ENCODE peak calls at places on chromosomes 16 and 17, in four cellular contexts. K is CD8-positive, alpha-beta T cell; L is mammary epithelial cell; G is right lobe of liver. Q is an unnamed sample.

GRCh38 chr17:74690409-74690825 is 22.3 kb downstream of the CD300LF start:
- DNase-seq in K (no peak), L (no peak), G (no peak), Q (no peak)

GRCh38 chr17:27457731-27458523 is 1.7 kb downstream of the KSR1 start:
- DNase-seq in K (no peak), L (no peak), G (no peak), Q (no peak)

GRCh38 chr17:2481760-2482159 is 29.9 kb downstream of the METTL16 start:
- DNase-seq in K (no peak), L (no peak), G (no peak), Q (no peak)

GRCh38 chr17:2975469-2975958 is 87.9 kb downstream of the OR1D5 start:
- DNase-seq in K (no peak), L (peak; percentile 79), G (peak; percentile 25), Q (no peak)

GRCh38 chr17:45430738-45431530 is 1.7 kb downstream of the ARHGAP27 start:
- DNase-seq in K (no peak), L (no peak), G (no peak), Q (no peak)

GRCh38 chr16:4828567-4829320 is 18.3 kb downstream of the GLYR1 start:
- DNase-seq in K (no peak), L (no peak), G (no peak), Q (no peak)

GRCh38 chr16:85330694-85331188 is 218.5 kb upstream of the CIBAR2 start:
- DNase-seq in K (no peak), L (peak; percentile 61), G (no peak), Q (peak; percentile 72)

GRCh38 chr16:1071561-1072225 is 854 bp upstream of the SSTR5 start:
- DNase-seq in K (no peak), L (no peak), G (no peak), Q (no peak)

GRCh38 chr17:230371-230770 is 48.9 kb upstream of the DOC2B start:
- DNase-seq in K (no peak), L (no peak), G (peak; percentile 25), Q (no peak)

GRCh38 chr16:21218135-21218534 is 6.8 kb upstream of the ZP2 start:
- DNase-seq in K (no peak), L (peak; percentile 9), G (no peak), Q (no peak)

GRCh38 chr17:74858672-74859438 is 830 bp downstream of the GRIN2C start:
- DNase-seq in K (no peak), L (no peak), G (no peak), Q (no peak)

GRCh38 chr16:72873853-72874252 is 174.1 kb downstream of the ZFHX3 start:
- DNase-seq in K (no peak), L (no peak), G (no peak), Q (no peak)

GRCh38 chr16:60392380-60392779 is 1643.9 kb downstream of the CDH8 start:
- DNase-seq in K (no peak), L (no peak), G (no peak), Q (no peak)

GRCh38 chr17:16944334-16945140 is 27.4 kb downstream of the TNFRSF13B start:
- DNase-seq in K (no peak), L (no peak), G (no peak), Q (no peak)

GRCh38 chr16:85102106-85102630 is 10.1 kb downstream of the CIBAR2 start:
- DNase-seq in K (no peak), L (no peak), G (no peak), Q (no peak)

GRCh38 chr16:75377971-75378386 is 55.3 kb downstream of the CFDP1 start:
- DNase-seq in K (no peak), L (peak; percentile 98), G (no peak), Q (peak; percentile 98)

GRCh38 chr16:18931756-18932155 is 5.5 kb upstream of the SMG1 start:
- DNase-seq in K (no peak), L (no peak), G (no peak), Q (no peak)

GRCh38 chr16:12323007-12323699 is 346.6 kb downstream of the SNX29 start:
- DNase-seq in K (peak; percentile 18), L (no peak), G (no peak), Q (no peak)

GRCh38 chr17:58614854-58615409 is 76.9 kb downstream of the TEX14 start:
- DNase-seq in K (no peak), L (no peak), G (no peak), Q (no peak)

GRCh38 chr17:22503322-22503899 is 811.1 kb downstream of the KCNJ18 start:
- DNase-seq in K (no peak), L (no peak), G (no peak), Q (no peak)

GRCh38 chr17:38421224-38421841 is 6.9 kb upstream of the ARHGAP23 start:
- DNase-seq in K (no peak), L (no peak), G (no peak), Q (no peak)

GRCh38 chr16:642189-643049 is 791 bp downstream of the MCRIP2 start:
- DNase-seq in K (no peak), L (no peak), G (peak; percentile 89), Q (no peak)

GRCh38 chr17:67993998-67994361 is 2.3 kb downstream of the C17orf58 start:
- DNase-seq in K (no peak), L (no peak), G (no peak), Q (no peak)

GRCh38 chr16:75288596-75289120 is 37.2 kb upstream of the BCAR1 start:
- DNase-seq in K (peak; percentile 64), L (no peak), G (no peak), Q (no peak)

GRCh38 chr17:4327638-4328037 is 38.8 kb downstream of the UBE2G1 start:
- DNase-seq in K (no peak), L (peak; percentile 89), G (no peak), Q (peak; percentile 74)

GRCh38 chr17:32461853-32462617 is 17.7 kb downstream of the PSMD11 start:
- DNase-seq in K (peak; percentile 65), L (peak; percentile 62), G (no peak), Q (peak; percentile 62)

GRCh38 chr17:32471652-32472051 is 15.1 kb upstream of the CDK5R1 start:
- DNase-seq in K (no peak), L (no peak), G (no peak), Q (no peak)

GRCh38 chr17:32463304-32463703 is 19.0 kb downstream of the PSMD11 start:
- DNase-seq in K (no peak), L (no peak), G (no peak), Q (no peak)

GRCh38 chr17:32467949-32468348 is 18.8 kb upstream of the CDK5R1 start:
- DNase-seq in K (no peak), L (no peak), G (no peak), Q (no peak)
- H3K36me3 ChIP-seq in K (peaks cover 61% of the 10 kb centered on the region), L (peaks cover 46% of the 10 kb centered on the region), G (peaks cover 49% of the 10 kb centered on the region), Q (peaks cover 82% of the 10 kb centered on the region)

GRCh38 chr16:57373117-57373947 is 1.0 kb downstream of the CX3CL1 start:
- DNase-seq in K (no peak), L (no peak), G (no peak), Q (no peak)

GRCh38 chr16:57376313-57376818 is 4.1 kb downstream of the CX3CL1 start:
- DNase-seq in K (no peak), L (no peak), G (no peak), Q (no peak)

GRCh38 chr16:57371494-57372371 is 557 bp upstream of the CX3CL1 start:
- DNase-seq in K (no peak), L (no peak), G (peak; percentile 92), Q (no peak)

GRCh38 chr16:57374067-57374534 is 1.8 kb downstream of the CX3CL1 start:
- DNase-seq in K (no peak), L (peak; percentile 80), G (no peak), Q (peak; percentile 27)

DNA sequence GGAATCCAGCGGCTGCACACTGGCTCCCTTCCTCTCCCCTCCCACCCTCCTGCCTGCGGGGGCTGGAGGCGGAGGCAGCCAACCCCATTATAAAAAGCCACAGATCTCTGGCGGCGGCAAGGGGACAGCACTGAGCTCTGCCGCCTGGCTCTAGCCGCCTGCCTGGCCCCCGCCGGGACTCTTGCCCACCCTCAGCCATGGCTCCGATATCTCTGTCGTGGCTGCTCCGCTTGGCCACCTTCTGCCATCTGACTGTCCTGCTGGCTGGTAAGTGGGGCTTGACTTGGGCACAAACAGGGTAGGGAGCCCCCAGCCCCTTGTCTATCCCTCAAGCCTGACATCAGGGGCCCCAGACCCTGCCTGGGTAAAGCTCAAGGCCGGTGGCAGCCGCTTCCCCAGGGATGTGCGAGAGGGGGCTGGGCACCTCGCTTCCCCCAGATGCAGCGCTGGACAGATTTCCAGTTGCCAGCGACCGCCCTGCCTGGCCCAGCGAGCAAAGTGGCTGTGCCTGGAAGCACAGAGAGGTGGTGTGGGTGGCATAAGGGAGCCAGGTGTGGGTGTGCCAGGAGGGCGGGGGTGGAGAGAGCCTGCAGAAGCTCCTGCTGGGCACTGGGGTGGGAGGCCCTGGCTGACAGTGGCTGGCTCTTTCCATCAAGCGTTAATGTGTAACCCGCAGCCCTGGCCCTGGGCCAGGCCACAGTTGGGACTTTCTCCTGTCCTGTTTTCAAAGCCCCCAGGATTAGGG is at the start of gene CX3CL1:
- DNase-seq in K (no peak), L (peak; percentile 62), G (peak; percentile 98), Q (peak; percentile 28)
- H3K27ac ChIP-seq in K (no peak within 1 kb of the TSS), L (peak within 1 kb of the TSS; percentile 11), G (peak within 1 kb of the TSS; percentile 99), Q (no peak within 1 kb of the TSS)

DNA sequence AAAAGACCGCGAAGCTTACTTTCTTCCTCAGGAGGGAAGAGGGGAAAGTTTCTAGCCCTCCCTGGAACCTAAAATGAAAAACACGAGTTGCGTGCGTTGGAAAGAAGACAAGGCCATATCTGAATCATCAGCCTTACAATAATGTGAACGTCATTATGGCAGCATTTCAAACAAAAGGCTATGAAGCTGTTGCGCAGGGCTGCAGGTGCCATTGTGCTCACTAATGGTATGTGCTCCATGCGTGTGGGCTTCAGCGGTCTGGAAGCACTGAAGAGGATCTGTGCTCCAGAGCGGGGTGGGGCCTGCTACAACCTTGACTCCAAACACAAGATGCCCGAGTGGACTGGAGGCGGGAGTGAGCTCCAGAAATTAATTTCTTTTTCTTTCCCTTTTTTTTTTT is 12.1 kb upstream of the CYB5B start:
- DNase-seq in K (no peak), L (no peak), G (no peak), Q (no peak)
- H3K4me3 ChIP-seq in K (no peak overlapping the region), L (no peak overlapping the region), G (no peak overlapping the region), Q (no peak overlapping the region)

DNA sequence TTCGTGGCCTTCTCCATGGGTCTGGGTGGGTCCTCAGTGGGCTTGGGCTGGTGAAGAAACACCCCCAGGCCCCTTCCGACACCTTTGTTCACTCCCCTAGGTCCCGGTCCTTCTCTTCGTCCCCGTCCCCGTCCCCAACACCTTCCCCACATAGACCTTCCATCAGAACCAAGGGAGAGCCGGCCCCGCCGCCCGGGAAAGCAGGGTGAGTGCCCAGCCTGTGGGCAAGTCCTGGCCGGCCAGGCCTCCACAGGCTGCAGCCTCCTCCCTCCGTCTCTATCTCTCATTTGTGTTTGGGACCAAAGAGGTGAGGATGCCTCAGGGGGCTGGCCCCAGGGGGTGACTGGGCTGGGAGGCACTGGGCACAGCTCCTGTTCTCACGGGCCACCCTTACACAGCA is 14.5 kb upstream of the IL17C start:
- DNase-seq in K (no peak), L (no peak), G (no peak), Q (no peak)
- H3K36me3 ChIP-seq in K (peaks cover 35% of the 10 kb centered on the region), L (peaks cover 5% of the 10 kb centered on the region), G (peaks cover 17% of the 10 kb centered on the region), Q (peaks cover 56% of the 10 kb centered on the region)

DNA sequence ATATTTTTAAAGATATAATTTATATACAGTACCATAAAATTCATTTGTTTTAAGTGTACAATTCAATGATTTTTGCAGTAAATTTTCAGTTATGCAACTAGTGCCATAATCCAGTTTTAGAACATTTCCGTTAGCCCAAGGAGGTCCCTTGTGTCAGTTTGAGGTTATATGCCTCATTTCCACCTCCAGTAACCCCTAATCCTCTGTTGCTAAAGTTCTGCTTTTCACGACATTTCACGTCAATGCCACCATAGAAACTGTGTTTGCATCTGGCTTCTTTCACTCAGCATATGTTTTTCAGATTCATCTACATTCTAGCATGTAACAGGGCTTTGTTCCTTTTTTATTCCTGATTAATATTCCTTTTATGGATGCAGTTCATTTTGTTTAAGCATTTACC is 42.4 kb upstream of the NUDT7 start:
- DNase-seq in K (no peak), L (no peak), G (no peak), Q (no peak)
- H3K27ac ChIP-seq in K (no peak overlapping the region), L (no peak overlapping the region), G (no peak overlapping the region), Q (no peak overlapping the region)

Q was measured in brain microvascular endothelial cell.